ENCODE peak calls at places on chromosomes 3 and 15, in nine cellular contexts. P is heart right ventricle; I is endothelial cell of umbilical vein; Z is HepG2; H is suprapubic skin; Q is PC-9; A is K562; O is colonic mucosa; C is CD4-positive, CD25-positive, alpha-beta regulatory T cell. J is an unnamed sample. For H3K4me1, the result is how much of the 10 kb centered on the place peaks cover.

GRCh38 chr15:70045045-70045444 is 52.7 kb downstream of the TLE3 start:
- DNase-seq in I (no peak), C (no peak), A (no peak), O (no peak), Q (no peak), P (no peak), Z (no peak), H (no peak), J (peak)

GRCh38 chr3:99413504-99413903 is 224.9 kb upstream of the COL8A1 start:
- DNase-seq in P (no peak), I (peak), O (no peak), Z (no peak), Q (no peak), H (no peak), C (no peak), A (no peak), J (no peak)

GRCh38 chr3:149333518-149333859 is at the start of gene TM4SF18:
- DNase-seq in Z (no peak), A (no peak), O (no peak), C (no peak), Q (no peak), H (no peak), I (peak), P (no peak), J (no peak)

GRCh38 chr3:161390200-161390599 is 18.9 kb upstream of the SPTSSB start:
- DNase-seq in P (no peak), A (no peak), I (no peak), C (no peak), O (no peak), H (no peak), Z (no peak), Q (no peak), J (no peak)

GRCh38 chr15:38068600-38068999 is 134.2 kb downstream of the TMCO5A start:
- DNase-seq in O (no peak), Z (no peak), C (no peak), H (no peak), Q (no peak), A (no peak), I (no peak), P (no peak), J (no peak)

GRCh38 chr3:130896101-130896500 is 2.2 kb downstream of the ATP2C1 start:
- DNase-seq in H (no peak), Z (no peak), P (no peak), C (peak), Q (no peak), O (no peak), I (no peak), A (no peak), J (no peak)

GRCh38 chr3:178671261-178672191 is 135.3 kb downstream of the KCNMB2 start:
- DNase-seq in Z (no peak), P (no peak), H (no peak), A (no peak), C (no peak), I (no peak), Q (peak), O (no peak), J (no peak)

GRCh38 chr3:7144696-7145308 is 283.9 kb downstream of the GRM7 start:
- DNase-seq in O (no peak), C (no peak), Q (no peak), H (no peak), P (no peak), Z (peak), I (peak), A (peak), J (no peak)

GRCh38 chr3:81251108-81251507 is 510.3 kb downstream of the GBE1 start:
- DNase-seq in C (no peak), P (no peak), Q (no peak), Z (no peak), O (no peak), I (no peak), H (no peak), A (no peak), J (no peak)

GRCh38 chr3:4340411-4341335 is 37.5 kb downstream of the SETMAR start:
- DNase-seq in P (no peak), A (peak), Q (no peak), H (no peak), O (no peak), C (no peak), I (peak), Z (no peak), J (no peak)

GRCh38 chr3:106610362-106610997 is 741.7 kb upstream of the CBLB start:
- DNase-seq in Q (no peak), P (no peak), I (peak), Z (no peak), O (no peak), C (no peak), A (no peak), H (no peak), J (no peak)

GRCh38 chr15:39482467-39482866 is 98.4 kb upstream of the THBS1 start:
- DNase-seq in O (no peak), C (no peak), I (no peak), Z (no peak), A (no peak), H (no peak), P (no peak), Q (no peak), J (no peak)

GRCh38 chr15:40436892-40437753 is 3.6 kb upstream of the BAHD1 start:
- DNase-seq in H (no peak), O (no peak), Z (no peak), C (no peak), Q (no peak), A (no peak), I (no peak), P (no peak), J (no peak)

GRCh38 chr3:68984011-68984410 is 29.5 kb downstream of the EOGT start:
- DNase-seq in Q (no peak), O (no peak), P (no peak), C (no peak), H (no peak), A (no peak), Z (no peak), I (no peak), J (no peak)

GRCh38 chr3:57066471-57066870 is 6.0 kb downstream of the SPATA12 start:
- DNase-seq in O (no peak), Q (no peak), I (no peak), H (no peak), C (no peak), P (no peak), Z (no peak), A (no peak), J (no peak)

DNA sequence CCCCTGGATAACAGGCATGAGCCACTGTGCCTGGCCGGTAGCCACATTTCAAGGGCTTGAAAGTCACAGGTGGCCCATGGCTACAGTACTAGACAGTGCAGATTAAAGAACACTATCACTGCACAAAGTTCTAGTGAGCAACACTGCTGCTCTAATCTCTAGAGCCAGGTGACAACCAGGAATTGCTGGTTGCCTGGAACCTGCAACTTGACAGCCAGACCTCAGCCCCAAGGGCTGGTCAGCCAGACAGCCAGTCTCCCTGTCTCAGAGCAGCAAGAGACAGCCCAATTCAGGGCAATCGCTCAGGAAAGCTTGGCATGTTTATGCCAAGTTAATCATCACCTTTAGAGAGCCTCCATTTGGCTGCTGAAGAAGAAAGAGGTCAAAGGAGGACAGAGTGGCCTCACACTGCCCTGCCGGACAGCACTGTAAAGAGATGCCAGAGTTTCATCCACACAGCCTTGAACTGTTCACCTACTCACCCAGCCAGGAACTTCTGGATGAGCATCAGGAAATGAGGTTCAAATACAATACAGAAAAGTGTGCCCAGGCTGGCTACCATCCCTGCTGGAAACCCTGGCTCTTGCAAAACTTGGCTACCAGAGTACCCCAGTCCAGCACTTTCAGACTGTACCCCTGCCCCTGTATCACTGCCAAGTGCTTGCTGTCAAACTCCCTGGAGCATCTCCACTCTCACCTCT is 6.0 kb downstream of the CCDC12 start:
- DNase-seq in O (no peak), H (peak), Q (no peak), P (peak), Z (peak), A (no peak), I (no peak), C (no peak), J (no peak)
- H3K27ac ChIP-seq in O (no peak), H (no peak), Q (no peak), P (peak), Z (peak), A (peak), I (no peak), C (no peak), J (no peak)

DNA sequence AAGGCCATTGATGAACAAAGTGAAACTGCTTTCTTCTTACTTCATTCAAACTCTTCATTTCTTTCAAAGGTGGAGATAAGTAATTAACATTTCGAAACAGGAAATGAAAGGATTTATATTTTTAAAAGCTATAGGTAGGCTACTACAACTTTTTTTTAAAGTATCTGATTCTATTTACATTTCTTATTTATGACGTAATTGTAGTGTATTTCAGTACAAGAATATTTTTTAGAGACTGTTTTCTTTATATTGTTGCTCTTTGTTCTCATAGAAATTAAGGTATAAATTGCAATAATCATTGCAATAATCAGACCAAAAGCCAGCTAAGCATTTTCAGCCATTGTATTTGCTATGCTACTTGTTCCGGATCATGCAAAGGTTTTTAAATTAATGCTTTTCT is 13.7 kb downstream of the ZFAND6 start:
- DNase-seq in O (no peak), Z (no peak), H (no peak), P (no peak), I (no peak), A (no peak), C (no peak), Q (no peak), J (no peak)
- H3K4me3 ChIP-seq in O (no peak), Z (peak), H (peak), P (peak), I (no peak), A (peak), C (peak), Q (peak), J (no peak)

GRCh38 chr15:52078197-52078875 is 34.2 kb downstream of the BCL2L10 start:
- DNase-seq in I (no peak), O (no peak), Q (no peak), A (no peak), H (no peak), Z (peak), C (no peak), P (no peak), J (no peak)
- H3K4me1 ChIP-seq in I (under half), O (under half), Q (under half), A (under half), H (under half), Z (under half), C (under half), P (under half), J (under half)

DNA sequence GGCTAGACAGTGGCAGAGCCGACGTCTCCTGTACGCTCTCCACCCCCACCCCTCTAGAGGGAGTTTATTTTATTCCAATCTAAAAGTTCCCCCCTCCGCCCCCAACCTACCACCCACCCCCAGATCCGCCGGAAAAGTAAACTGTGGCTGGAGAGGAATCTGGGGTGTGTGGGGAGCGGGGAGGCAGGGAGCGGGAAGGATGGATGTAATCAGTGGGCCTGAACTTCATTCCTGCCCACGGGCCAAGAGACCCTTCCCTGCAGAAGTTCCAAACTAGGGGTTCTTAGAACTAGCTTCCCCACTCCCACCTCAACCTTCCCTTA is 547 bp upstream of the CSRNP1 start:
- DNase-seq in H (no peak), O (no peak), I (no peak), Q (no peak), A (no peak), C (no peak), Z (no peak), P (no peak), J (no peak)
- H3K27ac ChIP-seq in H (peak), O (peak), I (peak), Q (no peak), A (peak), C (peak), Z (peak), P (peak), J (peak)

DNA sequence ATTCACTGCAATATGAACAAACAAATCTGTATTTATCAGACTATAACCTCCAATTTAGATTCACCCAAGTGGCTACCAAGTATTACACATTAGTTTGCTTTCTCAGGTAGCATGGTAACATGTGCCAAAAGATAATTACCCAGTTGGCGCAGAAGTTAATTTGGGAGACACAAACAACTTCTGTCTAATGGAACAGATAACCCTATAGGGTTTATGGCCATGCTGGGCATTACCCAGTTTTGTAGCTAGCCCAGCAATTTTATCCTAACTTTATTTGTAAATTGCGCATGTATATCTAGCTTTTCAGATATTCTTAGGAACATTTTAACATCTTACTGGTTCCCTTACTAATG is 779 bp downstream of the RPL22L1 start:
- DNase-seq in I (peak), O (peak), A (no peak), P (no peak), Z (no peak), C (peak), Q (no peak), H (no peak), J (no peak)
- H3K4me3 ChIP-seq in I (peak), O (peak), A (peak), P (peak), Z (peak), C (peak), Q (peak), H (peak), J (peak)

GRCh38 chr3:15796771-15797599 is 794 bp downstream of the ANKRD28 start:
- DNase-seq in C (no peak), I (peak), Z (peak), O (no peak), P (no peak), A (peak), Q (peak), H (no peak), J (no peak)

GRCh38 chr3:15794842-15795562 is 2.8 kb downstream of the ANKRD28 start:
- DNase-seq in H (no peak), Z (no peak), Q (no peak), A (no peak), P (no peak), C (no peak), O (no peak), I (peak), J (no peak)

GRCh38 chr3:15795563-15796308 is 2.0 kb downstream of the ANKRD28 start:
- DNase-seq in Z (no peak), A (no peak), P (no peak), O (no peak), Q (peak), C (no peak), I (peak), H (no peak), J (no peak)

GRCh38 chr3:15796331-15796730 is 1.4 kb downstream of the ANKRD28 start:
- DNase-seq in Q (no peak), Z (no peak), A (no peak), P (no peak), H (no peak), C (no peak), O (no peak), I (peak), J (no peak)

DNA sequence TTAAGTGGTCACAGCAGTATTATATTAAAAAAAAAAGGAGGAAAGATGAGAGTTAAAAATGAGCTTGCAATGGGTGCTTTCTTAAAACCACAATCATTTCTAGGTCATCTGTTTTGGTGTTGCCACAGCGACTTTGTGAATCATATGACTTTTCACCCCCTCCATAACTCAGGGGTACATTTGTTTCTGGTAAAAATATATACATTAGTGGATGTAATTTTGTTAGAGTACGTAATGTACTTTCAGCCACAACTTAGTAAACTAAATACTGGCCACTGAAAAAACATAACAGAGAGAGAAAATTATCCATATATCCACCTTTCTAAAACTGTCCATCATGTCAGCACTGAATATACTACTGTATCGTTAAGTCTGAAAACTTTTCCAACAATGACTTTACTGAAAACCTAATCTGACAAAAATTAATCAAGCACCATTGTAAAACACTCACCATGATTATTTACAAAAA is 3.4 kb downstream of the ANKRD28 start:
- DNase-seq in H (no peak), O (no peak), P (no peak), C (no peak), Z (no peak), Q (peak), A (no peak), I (peak), J (no peak)
- H3K4me1 ChIP-seq in H (under half), O (under half), P (under half), C (under half), Z (under half), Q (half or more), A (under half), I (under half), J (under half)

DNA sequence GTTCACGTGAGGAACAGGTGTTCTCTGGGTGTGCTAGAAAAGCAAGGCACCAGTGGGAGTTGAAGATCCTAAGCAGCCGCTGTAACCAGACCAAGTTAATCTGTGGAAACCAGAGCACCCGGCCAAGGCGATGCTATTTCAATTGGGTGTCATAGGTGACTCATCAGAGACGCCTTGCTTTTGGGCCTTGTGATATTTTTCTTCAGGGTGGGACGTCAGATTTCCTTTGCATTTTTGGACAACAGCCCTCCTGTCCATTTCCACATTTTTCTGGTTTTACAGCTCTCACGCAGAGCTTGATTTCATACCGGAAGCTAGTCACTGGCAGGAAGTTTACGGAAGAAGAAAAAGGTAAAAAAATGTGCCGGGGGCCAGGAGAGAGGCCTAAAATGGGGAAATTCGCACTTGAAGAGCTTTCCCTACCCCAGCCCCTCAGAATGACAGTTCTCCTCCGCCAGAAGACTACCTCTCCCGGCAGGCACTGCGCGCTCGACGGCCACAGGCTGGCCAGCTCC is 490 bp upstream of the KBTBD8 start:
- DNase-seq in P (peak), H (no peak), O (peak), Q (no peak), I (no peak), A (peak), C (no peak), Z (no peak), J (no peak)
- H3K27ac ChIP-seq in P (peak), H (no peak), O (no peak), Q (no peak), I (peak), A (peak), C (peak), Z (no peak), J (peak)

GRCh38 chr3:49359623-49360022 is 1.5 kb upstream of the GPX1 start:
- DNase-seq in A (no peak), P (no peak), Z (no peak), O (no peak), Q (no peak), I (peak), H (no peak), C (no peak), J (no peak)
- H3K4me3 ChIP-seq in A (no peak), P (no peak), Z (peak), O (no peak), Q (no peak), I (no peak), H (no peak), C (no peak), J (no peak)

J was measured in tibial artery.